ENCODE peak calls at places on chromosomes 13 and 19, in eight cellular contexts. D is stimulated activated CD4-positive, alpha-beta T cell treated with anti-CD3 and anti-CD28 coated beads, TNF-alpha, amount 100 ng/mL, for 24 hours; S is NCI-H2081; G is GM12891; Z is A673; A is GM12865; F is AG08395; I is brain microvascular endothelial cell. N is an unnamed sample.

GRCh38 chr13:23956106-23956505 is 58.8 kb upstream of the C1QTNF9B start:
- DNase-seq in I (peak; percentile 46), Z (no peak), G (no peak), D (no peak), A (peak; percentile 52), F (no peak), S (no peak), N (peak; percentile 36)

GRCh38 chr19:45913874-45914830 is at the start of gene NANOS2:
- DNase-seq in G (no peak), A (peak; percentile 23), I (no peak), F (no peak), Z (no peak), D (no peak), S (no peak), N (no peak)

GRCh38 chr19:15239337-15239949 is 7.2 kb upstream of the EPHX3 start:
- DNase-seq in D (no peak), G (no peak), I (no peak), Z (no peak), F (no peak), S (no peak), A (no peak), N (no peak)

GRCh38 chr13:98910501-98910951 is 67.3 kb downstream of the DOCK9 start:
- DNase-seq in A (peak; percentile 10), I (peak; percentile 80), S (peak; percentile 42), F (peak; percentile 73), Z (peak; percentile 39), G (no peak), D (no peak), N (peak; percentile 52)

GRCh38 chr19:39708594-39708993 is 4.3 kb downstream of the LGALS14 start:
- DNase-seq in F (no peak), D (no peak), I (no peak), Z (no peak), A (peak; percentile 74), G (no peak), S (no peak), N (no peak)

GRCh38 chr19:10286803-10287737 is at the start of gene ICAM4:
- DNase-seq in A (peak; percentile 70), G (no peak), I (no peak), D (no peak), S (no peak), F (no peak), Z (peak; percentile 62), N (no peak)

GRCh38 chr19:5805465-5806132 is 732 bp downstream of the NRTN start:
- DNase-seq in I (peak; percentile 33), G (peak; percentile 64), D (no peak), F (peak; percentile 65), S (peak; percentile 76), A (no peak), Z (peak; percentile 85), N (peak; percentile 78)

GRCh38 chr13:50594276-50594970 is 249.1 kb downstream of the DLEU7 start:
- DNase-seq in I (no peak), A (peak; percentile 83), S (no peak), G (peak; percentile 25), Z (no peak), D (no peak), F (no peak), N (no peak)

GRCh38 chr13:76086729-76087128 is 450.6 kb downstream of the LMO7 start:
- DNase-seq in I (peak; percentile 0), F (no peak), S (no peak), D (no peak), A (no peak), G (no peak), Z (no peak), N (no peak)

GRCh38 chr13:110462091-110462490 is 99.4 kb downstream of the RAB20 start:
- DNase-seq in G (no peak), D (no peak), I (no peak), Z (no peak), F (no peak), S (no peak), A (no peak), N (no peak)

GRCh38 chr19:5857203-5858081 is 6.2 kb upstream of the FUT3 start:
- DNase-seq in I (no peak), S (no peak), Z (no peak), F (no peak), A (no peak), G (no peak), D (no peak), N (no peak)

GRCh38 chr13:94329754-94330551 is 149.5 kb downstream of the DCT start:
- DNase-seq in G (no peak), F (peak; percentile 84), I (peak; percentile 92), Z (peak; percentile 51), S (no peak), D (no peak), A (no peak), N (peak; percentile 77)

GRCh38 chr19:3097442-3097871 is 3.3 kb downstream of the GNA11 start:
- DNase-seq in I (no peak), F (no peak), A (no peak), G (no peak), S (no peak), Z (no peak), D (no peak), N (no peak)

GRCh38 chr19:8680676-8681344 is 17.8 kb downstream of the ACTL9 start:
- DNase-seq in S (no peak), G (no peak), F (no peak), D (no peak), A (no peak), I (no peak), Z (no peak), N (no peak)

GRCh38 chr13:19153782-19154450 is 27.7 kb downstream of the TUBA3C start:
- DNase-seq in I (no peak), S (no peak), Z (peak; percentile 60), F (no peak), G (no peak), D (no peak), A (peak; percentile 57), N (no peak)

GRCh38 chr13:25688524-25688923 is 316.8 kb downstream of the ATP8A2 start:
- DNase-seq in A (no peak), F (no peak), D (no peak), I (no peak), S (peak; percentile 52), G (no peak), Z (no peak), N (no peak)

GRCh38 chr19:3383121-3383722 is 16.8 kb downstream of the NFIC start:
- DNase-seq in Z (no peak), D (no peak), I (no peak), G (no peak), A (no peak), F (peak; percentile 33), S (no peak), N (peak; percentile 41)

GRCh38 chr13:28503182-28503980 is 8.5 kb upstream of the FLT1 start:
- DNase-seq in Z (no peak), A (no peak), I (no peak), G (no peak), F (no peak), D (no peak), S (no peak), N (no peak)

GRCh38 chr19:47882890-47883289 is 3.2 kb downstream of the SULT2A1 start:
- DNase-seq in D (no peak), A (no peak), S (no peak), G (no peak), F (no peak), I (no peak), Z (no peak), N (no peak)

GRCh38 chr13:33197551-33197971 is 88.0 kb downstream of the STARD13 start:
- DNase-seq in S (no peak), D (no peak), G (no peak), F (no peak), Z (peak; percentile 94), I (no peak), A (no peak), N (no peak)

GRCh38 chr19:19643158-19644053 is at the start of gene GMIP:
- DNase-seq in F (peak; percentile 87), I (no peak), D (peak; percentile 68), A (peak; percentile 91), G (peak; percentile 97), S (peak; percentile 55), Z (peak; percentile 66), N (peak; percentile 94)

GRCh38 chr13:73835138-73835721 is 299.0 kb downstream of the KLF12 start:
- DNase-seq in F (peak; percentile 50), Z (peak; percentile 72), A (peak; percentile 52), S (peak; percentile 45), G (no peak), I (no peak), D (no peak), N (peak; percentile 54)

GRCh38 chr13:25247345-25247744 is 39.9 kb downstream of the MTMR6 start:
- DNase-seq in A (no peak), S (no peak), I (no peak), D (no peak), F (no peak), G (no peak), Z (no peak), N (no peak)

GRCh38 chr13:100634686-100635085 is 39.9 kb downstream of the TMTC4 start:
- DNase-seq in I (no peak), D (no peak), A (no peak), F (no peak), S (no peak), G (no peak), Z (no peak), N (no peak)

GRCh38 chr13:80070024-80070703 is 270.8 kb downstream of the SPRY2 start:
- DNase-seq in I (no peak), F (no peak), D (no peak), S (no peak), Z (no peak), A (no peak), G (no peak), N (no peak)

GRCh38 chr19:23118400-23118799 is 1.6 kb downstream of the ZNF730 start:
- DNase-seq in G (no peak), F (no peak), D (no peak), A (no peak), S (no peak), Z (no peak), I (no peak), N (no peak)

GRCh38 chr13:108342369-108343289 is 73.1 kb downstream of the TNFSF13B start:
- DNase-seq in F (peak; percentile 29), Z (peak; percentile 58), I (peak; percentile 22), A (peak; percentile 33), S (peak; percentile 53), G (no peak), D (no peak), N (peak; percentile 44)

GRCh38 chr13:113119166-113119821 is 3.3 kb upstream of the F10 start:
- DNase-seq in G (no peak), S (no peak), Z (no peak), I (no peak), A (no peak), D (no peak), F (no peak), N (no peak)

GRCh38 chr13:112791662-112792440 is 102.0 kb downstream of the ATP11A start:
- DNase-seq in A (no peak), I (no peak), Z (no peak), D (no peak), G (no peak), F (no peak), S (no peak), N (no peak)

GRCh38 chr19:50772408-50773311 is 2.4 kb downstream of the GPR32 start:
- DNase-seq in G (no peak), F (no peak), A (peak; percentile 41), D (no peak), Z (peak; percentile 52), I (no peak), S (no peak), N (no peak)

GRCh38 chr19:28128341-28128740 is 1084.6 kb downstream of the UQCRFS1 start:
- DNase-seq in G (no peak), Z (no peak), F (no peak), S (no peak), D (no peak), A (no peak), I (no peak), N (no peak)

GRCh38 chr13:29472317-29472961 is 123.0 kb downstream of the SLC7A1 start:
- DNase-seq in D (peak; percentile 15), I (peak; percentile 62), F (peak; percentile 69), A (peak; percentile 79), G (peak; percentile 30), S (no peak), Z (peak; percentile 61), N (peak; percentile 70)

GRCh38 chr13:21476893-21477472 is 17.9 kb upstream of the ZDHHC20 start:
- DNase-seq in S (peak; percentile 66), Z (peak; percentile 93), D (peak; percentile 68), I (peak; percentile 69), A (peak; percentile 94), F (peak; percentile 67), G (peak; percentile 55), N (peak; percentile 89)

GRCh38 chr19:43634877-43635560 is 4.6 kb downstream of the CADM4 start:
- DNase-seq in S (no peak), I (peak; percentile 3), Z (no peak), D (no peak), F (no peak), A (no peak), G (no peak), N (peak; percentile 33)